ENCODE peak calls at places on chromosomes 12 and 14, in four cellular contexts. K is right atrium auricular region, W is bronchial epithelial cell, O is stomach. V is an unnamed sample.

GRCh38 chr12:108340037-108340436 is 926 bp upstream of the CMKLR1 start:
- DNase-seq in O (no peak), W (no peak), K (peak), V (no peak)

GRCh38 chr12:70883855-70884254 is 36.7 kb downstream of the PTPRR start:
- DNase-seq in O (no peak), W (no peak), K (no peak), V (no peak)

GRCh38 chr14:102655154-102655553 is 62.7 kb downstream of the RCOR1 start:
- DNase-seq in W (peak), O (no peak), K (no peak), V (no peak)

GRCh38 chr14:79424462-79424861 is 786.8 kb downstream of the DIO2 start:
- DNase-seq in W (no peak), O (no peak), K (no peak), V (no peak)

GRCh38 chr12:103803847-103804246 is 37.2 kb downstream of the NT5DC3 start:
- DNase-seq in K (no peak), O (no peak), W (no peak), V (no peak)

GRCh38 chr12:124385219-124385969 is 90.5 kb downstream of the RFLNA start:
- DNase-seq in O (no peak), W (peak), K (no peak), V (no peak)

GRCh38 chr14:50058112-50058511 is 58.3 kb downstream of the VCPKMT start:
- DNase-seq in O (no peak), K (no peak), W (no peak), V (no peak)

GRCh38 chr12:50232771-50233209 is 50.5 kb downstream of the LIMA1 start:
- DNase-seq in W (no peak), O (no peak), K (no peak), V (no peak)

GRCh38 chr14:70052990-70053389 is 135.8 kb downstream of the SLC8A3 start:
- DNase-seq in O (no peak), K (no peak), W (peak), V (no peak)

GRCh38 chr12:104720346-104721064 is 237.6 kb downstream of the SLC41A2 start:
- DNase-seq in O (peak), K (no peak), W (no peak), V (no peak)

GRCh38 chr12:100521958-100522357 is 48.3 kb downstream of the NR1H4 start:
- DNase-seq in W (no peak), K (no peak), O (no peak), V (no peak)

GRCh38 chr14:96917442-96917963 is 120.3 kb downstream of the VRK1 start:
- DNase-seq in K (no peak), O (no peak), W (no peak), V (no peak)

GRCh38 chr14:83664389-83664788 is 1865.6 kb upstream of the FLRT2 start:
- DNase-seq in O (no peak), K (no peak), W (no peak), V (no peak)

GRCh38 chr12:62848418-62848817 is 86.5 kb downstream of the PPM1H start:
- DNase-seq in K (no peak), W (peak), O (no peak), V (peak)

GRCh38 chr14:104393898-104394605 is 185.5 kb upstream of the C14orf180 start:
- DNase-seq in K (peak), W (no peak), O (peak), V (no peak)

GRCh38 chr12:19915392-19916192 is 452.7 kb upstream of the PDE3A start:
- DNase-seq in O (no peak), W (peak), K (no peak), V (no peak)

GRCh38 chr12:122318607-122319311 is 52.5 kb upstream of the VPS33A start:
- DNase-seq in O (no peak), K (no peak), W (peak), V (peak)

GRCh38 chr12:49098035-49098451 is 3.4 kb upstream of the DHH start:
- DNase-seq in K (no peak), W (peak), O (peak), V (no peak)

GRCh38 chr14:54568821-54569591 is 2.1 kb downstream of the SAMD4A start:
- DNase-seq in O (no peak), W (no peak), K (peak), V (no peak)

GRCh38 chr14:104364830-104365229 is 214.7 kb upstream of the C14orf180 start:
- DNase-seq in K (no peak), W (no peak), O (no peak), V (no peak)

GRCh38 chr12:5022465-5023061 is 21.1 kb upstream of the KCNA5 start:
- DNase-seq in W (peak), K (no peak), O (peak), V (no peak)

GRCh38 chr14:35940291-35940690 is 114.2 kb downstream of the BRMS1L start:
- DNase-seq in O (no peak), W (no peak), K (no peak), V (no peak)

GRCh38 chr14:24263848-24264247 is 871 bp upstream of the TGM1 start:
- DNase-seq in W (no peak), K (no peak), O (no peak), V (no peak)

GRCh38 chr14:76924363-76925151 is 98.3 kb downstream of the LRRC74A start:
- DNase-seq in K (no peak), W (no peak), O (no peak), V (no peak)

GRCh38 chr12:23731035-23731434 is 218.4 kb downstream of the SOX5 start:
- DNase-seq in O (no peak), W (no peak), K (no peak), V (no peak)

GRCh38 chr14:68843471-68844209 is 50.8 kb upstream of the ZFP36L1 start:
- DNase-seq in O (peak), K (peak), W (peak), V (no peak)

GRCh38 chr12:15584366-15585041 is 204.7 kb downstream of the EPS8 start:
- DNase-seq in K (no peak), W (peak), O (no peak), V (peak)

GRCh38 chr12:20429876-20430275 is 61.5 kb downstream of the PDE3A start:
- DNase-seq in O (no peak), W (no peak), K (no peak), V (no peak)

GRCh38 chr12:48197967-48198618 is 5.0 kb downstream of the OR10AD1 start:
- DNase-seq in K (peak), W (peak), O (peak), V (peak)

GRCh38 chr12:131133015-131133905 is 179.6 kb downstream of the ADGRD1 start:
- DNase-seq in K (peak), O (no peak), W (no peak), V (no peak)

GRCh38 chr12:124394462-124395128 is 99.7 kb downstream of the RFLNA start:
- DNase-seq in K (no peak), W (no peak), O (no peak), V (no peak)

GRCh38 chr12:3803865-3804472 is 51.1 kb upstream of the CRACR2A start:
- DNase-seq in K (peak), O (peak), W (peak), V (peak)

GRCh38 chr12:28059678-28060077 is 87.1 kb upstream of the PTHLH start:
- DNase-seq in W (no peak), O (no peak), K (no peak), V (no peak)

GRCh38 chr12:50597200-50598195 is 92.7 kb downstream of the DIP2B start:
- DNase-seq in K (peak), W (peak), O (peak), V (no peak)

GRCh38 chr14:30874120-30874998 is at the start of gene COCH:
- DNase-seq in O (peak), W (no peak), K (no peak), V (no peak)
- TF ChIP-seq CTCF in O (peak), W (peak), K (peak), V (peak)

GRCh38 chr12:57152408-57153038 is 5.1 kb upstream of the LRP1-AS start:
- DNase-seq in O (no peak), K (no peak), W (peak), V (no peak)
- H3K4me3 ChIP-seq in O (no peak), K (no peak), W (no peak), V (peak)

DNA sequence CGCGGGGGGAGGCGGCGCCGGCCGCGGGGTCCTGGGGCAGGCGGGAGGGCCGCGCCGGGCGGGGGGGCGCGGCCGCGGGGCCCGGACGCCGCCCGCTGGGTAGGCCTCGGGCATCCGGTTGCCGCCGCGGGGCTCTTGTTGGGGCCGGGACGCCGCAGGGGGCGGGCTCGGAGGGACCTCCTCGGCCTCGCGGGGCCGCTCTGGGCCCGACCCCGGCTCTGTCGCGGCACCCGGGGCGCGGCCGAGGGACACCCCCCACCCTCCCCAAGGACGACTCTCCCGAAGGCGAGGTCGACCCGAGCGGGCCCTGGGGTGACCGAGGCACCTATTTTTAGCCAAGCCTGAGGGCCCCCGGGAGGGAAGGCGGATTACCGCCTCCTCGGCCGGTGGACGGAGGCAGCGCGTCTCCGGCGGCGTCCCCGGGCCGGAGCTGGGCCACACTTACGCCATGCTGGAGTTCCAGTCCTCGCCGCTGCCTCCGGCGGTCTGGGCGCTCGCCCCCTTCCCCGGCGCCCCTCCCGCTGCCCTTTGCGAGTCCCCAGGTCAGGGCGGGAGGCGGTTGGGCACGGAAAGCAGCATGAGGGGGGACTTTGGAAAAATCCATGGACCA is 499 bp downstream of the KTN1 start:
- DNase-seq in K (no peak), W (no peak), O (peak), V (no peak)
- TF ChIP-seq CTCF in K (peak), W (no peak), O (no peak), V (no peak)

GRCh38 chr12:72270246-72270645 is 1.9 kb upstream of the TRHDE start:
- DNase-seq in W (no peak), O (no peak), K (no peak), V (no peak)

GRCh38 chr12:72272731-72273498 is 745 bp downstream of the TRHDE start:
- DNase-seq in W (no peak), O (no peak), K (no peak), V (no peak)

GRCh38 chr12:72271401-72271740 is 799 bp upstream of the TRHDE start:
- DNase-seq in W (no peak), O (no peak), K (peak), V (no peak)

GRCh38 chr12:72273499-72273837 is 1.3 kb downstream of the TRHDE start:
- DNase-seq in K (no peak), W (no peak), O (no peak), V (no peak)

GRCh38 chr12:72271741-72272661 is at the start of gene TRHDE:
- DNase-seq in W (no peak), K (peak), O (no peak), V (no peak)
- H3K4me3 ChIP-seq in W (peak), K (peak), O (peak), V (peak)

DNA sequence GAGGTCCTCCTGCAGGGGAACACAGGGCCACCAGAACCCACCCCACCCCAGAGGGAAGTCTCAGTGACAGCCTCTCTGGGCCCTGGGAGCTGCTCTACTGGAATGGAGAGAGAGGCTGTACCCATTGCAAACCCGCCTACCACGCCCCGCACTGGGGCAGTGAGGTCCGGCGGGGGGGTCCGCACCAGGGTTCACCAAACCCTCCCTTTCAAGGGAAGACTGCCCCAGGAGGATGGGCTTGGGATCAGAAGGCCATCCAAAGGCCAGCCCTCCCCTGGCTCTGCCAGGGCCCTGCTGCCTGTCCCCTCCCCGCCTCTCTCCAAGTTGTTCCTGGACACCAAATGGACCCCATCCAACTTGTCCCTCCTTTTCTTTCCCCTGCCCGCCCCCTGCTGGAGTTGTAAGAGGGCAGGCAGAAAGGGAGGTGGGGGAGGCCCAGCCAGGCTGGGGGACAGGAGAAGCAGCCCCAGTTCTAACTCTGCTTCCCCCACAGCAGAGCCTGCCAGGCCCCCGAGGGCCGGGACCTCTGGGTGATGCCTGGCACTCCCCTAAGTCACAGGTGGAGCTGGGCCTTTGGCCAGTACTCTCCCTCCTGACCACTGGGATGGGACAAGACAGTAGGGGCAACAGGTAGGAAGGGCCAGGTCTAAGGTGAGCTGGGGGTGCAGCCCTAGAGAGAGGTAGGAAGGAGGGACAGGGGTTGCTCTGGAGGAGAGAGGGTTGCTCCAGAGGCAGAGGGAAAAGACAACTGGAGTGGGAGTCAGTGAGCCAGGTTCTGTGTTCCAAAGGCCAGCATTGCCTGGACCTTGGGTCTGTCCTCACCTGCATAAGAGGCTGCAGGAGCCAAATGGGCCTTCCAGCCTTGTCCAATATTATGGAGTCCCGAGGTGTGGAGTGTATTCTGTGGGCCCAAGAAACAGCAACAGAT is 3.2 kb upstream of the DIO3 start:
- DNase-seq in W (no peak), K (no peak), O (no peak), V (no peak)
- TF ChIP-seq CTCF in W (no peak), K (no peak), O (peak), V (no peak)

DNA sequence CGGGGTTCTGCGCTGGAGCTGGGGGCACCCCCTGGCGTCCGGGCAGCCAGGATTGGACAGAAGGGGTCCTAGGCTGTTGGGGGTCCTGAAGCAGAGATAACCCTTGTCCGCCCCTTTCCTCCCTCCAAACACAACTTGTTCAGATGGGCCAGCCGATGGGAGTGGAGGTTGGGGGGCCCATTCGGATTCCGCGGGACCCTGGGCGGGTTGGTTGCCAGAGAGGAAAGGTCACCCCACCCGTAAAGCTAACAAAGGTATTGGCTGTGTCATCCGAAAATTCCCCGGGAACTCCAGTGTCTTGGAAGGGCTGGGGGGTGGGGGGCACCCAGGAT is 1.3 kb downstream of the FAM222A start:
- DNase-seq in K (no peak), O (no peak), W (no peak), V (no peak)
- H3K4me3 ChIP-seq in K (peak), O (peak), W (no peak), V (peak)

GRCh38 chr12:53467082-53467481 is 15.2 kb downstream of the PCBP2 start:
- DNase-seq in K (no peak), W (no peak), O (no peak), V (no peak)

GRCh38 chr12:53466640-53467039 is 14.7 kb downstream of the PCBP2 start:
- DNase-seq in O (no peak), W (peak), K (no peak), V (no peak)

GRCh38 chr12:53463802-53464375 is 12.0 kb downstream of the PCBP2 start:
- DNase-seq in W (no peak), O (no peak), K (no peak), V (no peak)

GRCh38 chr12:53464685-53465084 is 12.8 kb downstream of the PCBP2 start:
- DNase-seq in K (no peak), O (no peak), W (no peak), V (no peak)

GRCh38 chr12:53465679-53466078 is 13.8 kb downstream of the PCBP2 start:
- DNase-seq in O (no peak), W (no peak), K (no peak), V (no peak)
- TF ChIP-seq CTCF in O (no peak), W (no peak), K (no peak), V (no peak)

GRCh38 chr12:81759215-81759991 is at the start of gene PPFIA2:
- DNase-seq in W (no peak), K (no peak), O (no peak), V (no peak)
- H3K4me3 ChIP-seq in W (no peak), K (peak), O (peak), V (peak)

GRCh38 chr14:64707661-64708060 is 3.4 kb downstream of the PLEKHG3 start:
- DNase-seq in W (peak), K (no peak), O (no peak), V (peak)

GRCh38 chr14:64709126-64709525 is 4.9 kb downstream of the PLEKHG3 start:
- DNase-seq in W (no peak), K (no peak), O (no peak), V (no peak)

GRCh38 chr14:64706552-64707193 is 2.4 kb downstream of the PLEKHG3 start:
- DNase-seq in O (no peak), K (no peak), W (no peak), V (no peak)

GRCh38 chr14:64706119-64706465 is 1.9 kb downstream of the PLEKHG3 start:
- DNase-seq in W (no peak), K (no peak), O (no peak), V (no peak)

DNA sequence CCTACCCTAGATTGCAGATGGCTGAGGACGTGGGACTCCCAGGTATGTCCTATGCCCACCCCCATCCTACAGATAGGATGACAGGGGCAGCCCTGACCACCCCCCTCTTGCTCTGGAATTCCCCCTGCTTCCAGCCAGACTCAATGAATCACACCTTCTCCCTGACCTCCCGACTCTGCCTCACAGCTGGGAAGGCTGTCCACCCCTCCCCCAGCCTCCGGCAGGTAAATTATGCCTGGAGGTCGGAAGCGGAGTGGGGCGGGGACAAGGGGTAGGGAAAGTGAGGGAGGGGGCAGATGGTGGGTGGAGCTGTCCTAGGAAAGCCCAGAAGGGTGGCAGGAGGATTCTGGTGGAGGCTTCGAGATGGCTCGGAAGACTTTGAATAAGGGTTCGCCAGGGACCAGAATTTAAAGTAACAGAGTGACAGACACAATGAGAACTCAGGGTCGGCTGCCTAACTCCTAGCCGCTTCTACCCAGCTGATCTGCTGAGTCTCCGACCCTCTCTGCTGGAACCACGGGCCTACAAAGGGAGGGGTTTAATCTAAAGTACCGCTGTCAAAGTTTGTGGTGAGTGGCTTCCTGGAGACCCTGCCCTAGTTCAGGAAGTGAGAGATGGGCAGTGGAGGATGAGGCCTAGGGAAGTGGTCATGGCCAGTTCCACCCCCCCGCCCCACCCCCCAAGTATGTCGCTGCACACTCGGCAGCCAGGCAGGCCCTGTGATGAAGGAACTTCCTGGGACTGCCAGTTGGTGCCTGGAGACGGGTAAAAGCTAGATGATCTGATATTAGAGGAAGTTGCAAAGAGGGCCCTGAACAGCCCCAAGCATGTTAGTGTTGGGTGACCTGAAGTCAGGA is 4.2 kb downstream of the PLEKHG3 start:
- DNase-seq in W (peak), K (no peak), O (no peak), V (no peak)
- TF ChIP-seq CTCF in W (no peak), K (no peak), O (no peak), V (no peak)

V was measured in AG04449.